ENCODE peak calls at places on chromosomes 2 and 18, in four cellular contexts. One of them, this sample, is unnamed.

GRCh38 chr2:7363906-7364305 is 446.7 kb downstream of the RNF144A start:
- DNase-seq in left ventricle myocardium inferior: no peak
- DNase-seq in fibroblast of pulmonary artery: no peak
- DNase-seq in upper lobe of right lung: no peak
- DNase-seq in this sample: no peak

GRCh38 chr18:2657788-2658458 is 2.4 kb downstream of the SMCHD1 start:
- DNase-seq in left ventricle myocardium inferior: no peak
- DNase-seq in fibroblast of pulmonary artery: peak; percentile 84
- DNase-seq in upper lobe of right lung: no peak
- DNase-seq in this sample: no peak

GRCh38 chr2:85369500-85369899 is 14.9 kb downstream of the ELMOD3 start:
- DNase-seq in fibroblast of pulmonary artery: no peak
- DNase-seq in upper lobe of right lung: no peak
- DNase-seq in left ventricle myocardium inferior: no peak
- DNase-seq in this sample: no peak

GRCh38 chr2:47069628-47070154 is 85.4 kb downstream of the STPG4 start:
- DNase-seq in left ventricle myocardium inferior: peak; percentile 80
- DNase-seq in fibroblast of pulmonary artery: peak; percentile 74
- DNase-seq in upper lobe of right lung: peak; percentile 83
- DNase-seq in this sample: peak; percentile 83

GRCh38 chr2:47869859-47870258 is 36.4 kb downstream of the FBXO11 start:
- DNase-seq in upper lobe of right lung: no peak
- DNase-seq in fibroblast of pulmonary artery: peak; percentile 20
- DNase-seq in left ventricle myocardium inferior: no peak
- DNase-seq in this sample: no peak

GRCh38 chr2:20617892-20618467 is 32.9 kb downstream of the HS1BP3 start:
- DNase-seq in fibroblast of pulmonary artery: peak; percentile 100
- DNase-seq in upper lobe of right lung: peak; percentile 96
- DNase-seq in left ventricle myocardium inferior: peak; percentile 98
- DNase-seq in this sample: peak; percentile 99

GRCh38 chr18:50161806-50162205 is 33.1 kb downstream of the MYO5B start:
- DNase-seq in upper lobe of right lung: no peak
- DNase-seq in fibroblast of pulmonary artery: no peak
- DNase-seq in left ventricle myocardium inferior: no peak
- DNase-seq in this sample: no peak

GRCh38 chr2:70258532-70258875 is 567 bp downstream of the PCYOX1 start:
- DNase-seq in upper lobe of right lung: peak; percentile 83
- DNase-seq in left ventricle myocardium inferior: peak; percentile 85
- DNase-seq in fibroblast of pulmonary artery: peak; percentile 55
- DNase-seq in this sample: peak; percentile 80

GRCh38 chr2:48952071-48952604 is 196.6 kb upstream of the LHCGR start:
- DNase-seq in upper lobe of right lung: no peak
- DNase-seq in left ventricle myocardium inferior: no peak
- DNase-seq in fibroblast of pulmonary artery: no peak
- DNase-seq in this sample: no peak

GRCh38 chr18:6901283-6901926 is 171.9 kb downstream of the ARHGAP28 start:
- DNase-seq in left ventricle myocardium inferior: no peak
- DNase-seq in upper lobe of right lung: no peak
- DNase-seq in fibroblast of pulmonary artery: no peak
- DNase-seq in this sample: no peak

GRCh38 chr2:148968776-148969175 is 69.7 kb upstream of the LYPD6B start:
- DNase-seq in upper lobe of right lung: no peak
- DNase-seq in fibroblast of pulmonary artery: no peak
- DNase-seq in left ventricle myocardium inferior: no peak
- DNase-seq in this sample: no peak

GRCh38 chr18:70216788-70217187 is 11.3 kb upstream of the RTTN start:
- DNase-seq in fibroblast of pulmonary artery: no peak
- DNase-seq in left ventricle myocardium inferior: no peak
- DNase-seq in upper lobe of right lung: no peak
- DNase-seq in this sample: no peak

GRCh38 chr2:43255249-43255960 is 29.0 kb upstream of the ZFP36L2 start:
- DNase-seq in fibroblast of pulmonary artery: no peak
- DNase-seq in upper lobe of right lung: no peak
- DNase-seq in left ventricle myocardium inferior: no peak
- DNase-seq in this sample: no peak

GRCh38 chr2:8620611-8621382 is 61.1 kb upstream of the ID2 start:
- DNase-seq in upper lobe of right lung: no peak
- DNase-seq in left ventricle myocardium inferior: no peak
- DNase-seq in fibroblast of pulmonary artery: peak; percentile 93
- DNase-seq in this sample: no peak

GRCh38 chr2:75278314-75278713 is 79.0 kb upstream of the TACR1 start:
- DNase-seq in fibroblast of pulmonary artery: no peak
- DNase-seq in upper lobe of right lung: no peak
- DNase-seq in left ventricle myocardium inferior: no peak
- DNase-seq in this sample: no peak
- H3K4me3 ChIP-seq in fibroblast of pulmonary artery: no peak overlapping the region
- H3K4me3 ChIP-seq in upper lobe of right lung: no peak overlapping the region
- H3K4me3 ChIP-seq in left ventricle myocardium inferior: no peak overlapping the region
- H3K4me3 ChIP-seq in this sample: no peak overlapping the region

DNA sequence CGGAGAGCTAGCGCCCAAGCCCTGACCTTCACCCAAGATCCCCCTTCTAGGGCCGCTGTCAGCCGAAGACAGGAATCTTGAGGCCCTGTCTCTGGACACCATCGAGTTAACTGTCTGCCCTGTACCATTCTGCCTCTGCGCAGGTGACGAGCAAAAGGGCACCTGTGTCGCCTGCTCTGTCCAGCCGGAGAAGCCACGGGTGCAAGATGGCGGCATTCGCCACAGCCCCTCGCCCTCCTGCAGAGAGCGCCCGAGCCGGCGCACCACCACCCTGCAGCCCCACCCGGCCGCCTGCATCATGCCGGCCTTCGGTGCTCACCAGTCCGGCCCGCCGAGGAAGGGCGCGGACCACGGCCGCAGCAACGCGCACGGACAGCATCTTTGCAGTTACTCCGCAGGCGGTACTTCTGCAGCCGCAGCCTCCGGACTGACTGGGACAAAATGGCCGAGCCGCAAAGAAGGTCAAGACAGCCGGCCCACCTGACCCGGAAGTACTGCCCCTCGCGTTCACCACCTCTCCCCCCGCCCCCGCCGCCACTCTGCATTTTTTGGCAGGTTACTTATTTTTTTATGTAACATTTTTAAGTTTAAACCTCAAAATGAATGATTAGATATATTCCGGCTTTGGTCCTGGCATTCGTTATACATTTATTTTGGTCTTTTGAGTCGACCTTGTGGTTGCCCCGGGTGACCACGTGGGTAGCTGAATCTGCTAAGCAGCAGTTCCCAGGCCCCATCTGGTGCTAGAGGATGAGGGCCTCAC is at the start of gene ATP5F1A:
- DNase-seq in fibroblast of pulmonary artery: peak; percentile 83
- DNase-seq in upper lobe of right lung: peak; percentile 92
- DNase-seq in left ventricle myocardium inferior: peak; percentile 86
- DNase-seq in this sample: peak; percentile 84
- TF ChIP-seq CTCF in fibroblast of pulmonary artery: no peak
- TF ChIP-seq CTCF in upper lobe of right lung: no peak
- TF ChIP-seq CTCF in left ventricle myocardium inferior: no peak
- TF ChIP-seq CTCF in this sample: no peak

GRCh38 chr2:131035826-131036231 is 57.4 kb downstream of the FAM168B start:
- DNase-seq in fibroblast of pulmonary artery: no peak
- DNase-seq in upper lobe of right lung: no peak
- DNase-seq in left ventricle myocardium inferior: no peak
- DNase-seq in this sample: no peak

GRCh38 chr2:131034122-131035051 is 58.9 kb downstream of the FAM168B start:
- DNase-seq in left ventricle myocardium inferior: no peak
- DNase-seq in fibroblast of pulmonary artery: no peak
- DNase-seq in upper lobe of right lung: no peak
- DNase-seq in this sample: peak; percentile 66

GRCh38 chr2:131033786-131034121 is 59.5 kb downstream of the FAM168B start:
- DNase-seq in left ventricle myocardium inferior: no peak
- DNase-seq in fibroblast of pulmonary artery: no peak
- DNase-seq in upper lobe of right lung: no peak
- DNase-seq in this sample: no peak

GRCh38 chr2:131036269-131036668 is 57.0 kb downstream of the FAM168B start:
- DNase-seq in upper lobe of right lung: no peak
- DNase-seq in left ventricle myocardium inferior: no peak
- DNase-seq in fibroblast of pulmonary artery: no peak
- DNase-seq in this sample: no peak

DNA sequence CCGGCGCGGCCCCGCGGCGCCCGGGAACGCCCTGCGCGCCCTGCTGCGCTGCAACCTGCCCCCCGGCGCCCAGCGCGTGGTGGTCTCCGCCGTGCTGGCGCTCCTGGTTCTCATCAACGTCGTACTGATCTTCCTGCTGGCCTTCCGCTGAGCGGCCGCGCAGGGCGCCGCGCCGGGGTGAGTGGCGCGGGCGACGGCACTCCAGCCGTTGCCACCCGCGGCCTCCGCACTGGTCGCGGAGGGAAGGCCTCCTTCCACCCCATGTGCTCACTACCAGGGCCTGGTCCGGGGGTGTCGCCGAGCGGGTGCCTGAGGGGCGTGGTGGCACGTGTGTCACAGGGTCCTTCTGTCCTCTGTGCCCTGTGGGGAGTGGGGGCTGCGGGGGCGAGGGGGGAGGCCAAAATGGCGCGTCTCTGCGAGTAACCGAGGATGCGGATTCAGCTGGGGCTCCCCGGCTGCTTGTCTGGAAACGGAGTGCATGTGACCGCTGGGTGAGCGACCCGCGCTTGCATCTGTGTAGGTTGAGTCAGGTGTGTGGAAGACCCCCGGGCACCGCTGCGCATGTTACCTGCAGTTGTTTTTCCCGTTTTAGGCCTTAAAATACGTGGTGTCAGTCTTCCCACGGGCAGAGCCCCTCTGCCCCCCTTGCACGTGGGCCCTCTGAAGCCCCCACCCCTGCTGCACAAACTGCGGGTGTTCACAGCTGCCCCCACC is 58.0 kb downstream of the FAM168B start:
- DNase-seq in left ventricle myocardium inferior: no peak
- DNase-seq in upper lobe of right lung: peak; percentile 52
- DNase-seq in fibroblast of pulmonary artery: no peak
- DNase-seq in this sample: no peak
- H3K4me3 ChIP-seq in left ventricle myocardium inferior: peak overlapping the region; percentile 57
- H3K4me3 ChIP-seq in upper lobe of right lung: peak overlapping the region; percentile 25
- H3K4me3 ChIP-seq in fibroblast of pulmonary artery: no peak overlapping the region
- H3K4me3 ChIP-seq in this sample: peak overlapping the region; percentile 68

DNA sequence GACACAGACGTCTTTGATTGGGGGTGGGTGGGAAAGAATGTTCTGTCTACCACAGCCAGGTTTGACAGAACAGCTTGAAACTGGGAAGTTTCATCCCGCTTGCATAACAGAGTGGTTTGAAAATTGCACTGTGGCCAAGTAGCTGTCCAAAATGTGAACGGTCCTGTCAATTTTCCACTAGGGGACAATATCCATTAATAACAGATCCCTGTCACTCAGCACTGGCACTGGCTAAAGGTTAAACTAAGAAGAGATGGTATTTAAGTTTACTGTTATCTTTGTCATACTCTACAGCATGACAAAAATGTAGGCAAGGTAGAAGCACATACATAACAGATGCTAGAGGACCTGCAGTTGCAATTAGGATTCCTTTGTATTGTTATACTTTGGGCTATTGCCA is 55.6 kb upstream of the ACMSD start:
- DNase-seq in upper lobe of right lung: no peak
- DNase-seq in left ventricle myocardium inferior: no peak
- DNase-seq in fibroblast of pulmonary artery: peak; percentile 23
- DNase-seq in this sample: no peak
- TF ChIP-seq CTCF in upper lobe of right lung: peak; percentile 28
- TF ChIP-seq CTCF in left ventricle myocardium inferior: peak; percentile 38
- TF ChIP-seq CTCF in fibroblast of pulmonary artery: peak; percentile 3
- TF ChIP-seq CTCF in this sample: peak; percentile 17

GRCh38 chr18:25231327-25231691 is 120.7 kb downstream of the ZNF521 start:
- DNase-seq in upper lobe of right lung: no peak
- DNase-seq in fibroblast of pulmonary artery: no peak
- DNase-seq in left ventricle myocardium inferior: no peak
- DNase-seq in this sample: peak; percentile 57
- H3K4me3 ChIP-seq in upper lobe of right lung: no peak overlapping the region
- H3K4me3 ChIP-seq in fibroblast of pulmonary artery: no peak overlapping the region
- H3K4me3 ChIP-seq in left ventricle myocardium inferior: peak overlapping the region; percentile 25
- H3K4me3 ChIP-seq in this sample: peak overlapping the region; percentile 41